ENCODE peak calls at places on chromosomes 1 and 21, in seven cellular contexts. L is IMR-90, V is Peyer's patch, B is ovary, Q is spleen, I is tibial nerve, W is sigmoid colon. Y is an unnamed sample.

GRCh38 chr1:241330619-241331327 is 26.2 kb downstream of the RGS7 start:
- DNase-seq in V (no peak), L (no peak), Q (no peak), B (no peak), W (no peak), I (no peak), Y (no peak)

GRCh38 chr1:228691926-228692325 is 43.4 kb upstream of the RHOU start:
- DNase-seq in B (no peak), Q (no peak), I (peak), V (no peak), L (peak), W (no peak), Y (peak)

GRCh38 chr1:199545780-199546179 is 481.7 kb upstream of the NR5A2 start:
- DNase-seq in I (no peak), V (no peak), W (no peak), Q (no peak), L (no peak), B (no peak), Y (peak)

GRCh38 chr1:182084487-182085316 is 23.2 kb upstream of the ZNF648 start:
- DNase-seq in L (peak), Q (peak), W (peak), B (peak), I (peak), V (peak), Y (peak)

GRCh38 chr1:12620142-12620865 is 2.3 kb upstream of the DHRS3 start:
- DNase-seq in W (no peak), B (no peak), I (no peak), Q (peak), L (no peak), V (no peak), Y (no peak)

GRCh38 chr1:14826172-14826636 is 227.7 kb downstream of the KAZN start:
- DNase-seq in B (peak), I (peak), V (peak), Q (no peak), L (peak), W (peak), Y (no peak)

GRCh38 chr1:35461966-35462651 is 95.1 kb downstream of the KIAA0319L start:
- DNase-seq in B (no peak), I (no peak), L (no peak), V (no peak), W (no peak), Q (no peak), Y (no peak)

GRCh38 chr1:16189003-16189402 is 23.4 kb downstream of the ARHGEF19 start:
- DNase-seq in V (peak), W (no peak), L (no peak), B (no peak), Q (no peak), I (no peak), Y (no peak)

GRCh38 chr21:36330904-36331303 is 10.9 kb downstream of the MORC3 start:
- DNase-seq in W (no peak), B (peak), Q (no peak), L (peak), I (peak), V (peak), Y (peak)

DNA sequence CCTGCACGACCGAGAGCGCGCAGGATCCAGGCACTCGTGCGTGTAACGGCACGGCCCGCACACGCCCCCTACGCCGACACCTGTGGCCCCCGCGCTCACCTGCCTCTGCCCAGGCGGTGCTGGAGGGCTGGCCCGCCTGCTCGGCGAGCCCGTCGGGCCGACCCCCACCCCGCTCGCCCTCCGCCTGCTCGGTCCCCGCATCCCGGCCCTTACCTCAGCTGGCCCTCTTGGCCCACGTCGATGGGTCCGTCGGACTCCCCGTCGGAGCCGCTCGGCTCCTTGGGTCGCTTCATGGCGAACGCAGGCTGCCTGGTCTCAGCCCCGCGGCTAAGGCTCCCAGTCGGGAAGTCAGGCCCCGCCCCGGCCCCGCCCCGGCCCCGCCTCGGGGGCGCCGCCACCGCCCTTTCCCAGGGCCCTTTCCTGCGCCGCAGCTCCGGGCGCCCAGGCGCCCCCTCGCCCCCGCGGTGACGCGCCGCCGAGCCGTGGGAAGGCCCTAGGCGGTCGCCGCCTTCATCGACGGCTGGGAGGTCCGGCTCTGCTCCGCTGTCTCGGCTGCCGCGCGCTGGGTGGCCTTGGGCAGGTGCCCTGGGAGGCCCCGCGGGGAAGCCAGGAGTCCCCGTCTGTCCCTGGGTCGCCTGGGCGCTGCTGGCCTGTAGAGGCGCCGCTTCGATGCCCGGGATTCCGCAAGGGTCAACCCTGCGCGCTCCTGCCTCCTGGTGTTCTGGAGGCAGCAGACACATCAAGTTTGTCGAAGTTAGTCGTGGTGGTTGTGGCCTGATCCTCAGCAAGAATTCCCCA is at the start of gene HEYL:
- DNase-seq in B (peak), L (peak), V (peak), W (peak), Q (peak), I (peak), Y (peak)
- TF ChIP-seq POLR2A in B (no peak), L (no peak), V (no peak), W (no peak), Q (no peak), I (peak), Y (no peak)

DNA sequence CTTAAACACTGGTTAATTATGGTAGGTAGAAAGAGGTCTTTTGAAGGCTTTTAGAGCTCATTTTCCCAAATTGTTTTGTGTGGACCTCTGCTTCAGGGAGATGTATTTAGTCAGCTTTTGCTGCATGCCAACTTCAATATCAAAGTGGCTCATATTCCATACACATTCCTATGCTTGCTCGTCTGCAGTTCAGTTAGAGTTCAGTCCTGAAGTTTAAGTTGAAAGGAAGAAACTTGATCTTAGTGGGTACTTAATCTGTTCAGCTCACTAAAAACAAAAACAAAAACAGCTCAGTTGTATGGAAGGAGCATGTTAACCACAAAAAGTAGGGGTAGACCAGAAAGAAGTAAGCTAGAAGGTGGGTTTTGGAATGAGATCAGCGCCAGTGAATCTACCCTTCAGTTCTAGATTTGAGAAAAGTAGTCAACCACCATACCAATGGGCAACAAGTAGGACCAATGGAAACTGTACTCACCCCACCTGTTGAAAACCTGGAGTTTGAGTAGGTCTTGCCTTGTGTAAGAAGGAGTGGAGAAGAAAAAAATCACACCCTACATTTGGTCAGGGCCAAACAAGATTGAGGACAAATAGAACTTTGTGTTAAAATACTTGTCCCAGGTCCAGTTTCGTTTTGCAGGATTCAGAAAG is 58.0 kb downstream of the LEPR start:
- DNase-seq in I (no peak), W (no peak), Q (no peak), V (no peak), L (peak), B (no peak), Y (no peak)
- TF ChIP-seq POLR2A in I (no peak), W (no peak), Q (no peak), V (no peak), L (no peak), B (no peak), Y (no peak)

GRCh38 chr1:1115830-1116700 is at the start of gene C1orf159:
- DNase-seq in L (peak), V (peak), B (peak), Q (peak), W (peak), I (peak), Y (peak)
- TF ChIP-seq POLR2A in L (no peak), V (no peak), B (no peak), Q (no peak), W (no peak), I (no peak), Y (no peak)

GRCh38 chr1:161165742-161166668 is at the start of gene PPOX:
- DNase-seq in B (peak), Q (peak), L (peak), V (peak), W (peak), I (peak), Y (peak)
- TF ChIP-seq POLR2A in B (peak), Q (no peak), L (peak), V (peak), W (no peak), I (peak), Y (peak)

GRCh38 chr21:43932005-43932404 is 67.0 kb downstream of the AGPAT3 start:
- DNase-seq in L (no peak), V (no peak), W (no peak), I (no peak), Q (no peak), B (no peak), Y (no peak)

GRCh38 chr21:43930074-43930847 is 65.2 kb downstream of the AGPAT3 start:
- DNase-seq in I (no peak), Q (no peak), W (no peak), V (no peak), L (no peak), B (no peak), Y (no peak)

GRCh38 chr21:43933146-43933673 is 68.2 kb downstream of the AGPAT3 start:
- DNase-seq in Q (no peak), W (no peak), I (no peak), L (no peak), B (no peak), V (no peak), Y (no peak)

GRCh38 chr21:43930848-43931384 is 65.9 kb downstream of the AGPAT3 start:
- DNase-seq in V (no peak), I (no peak), L (no peak), B (no peak), Q (no peak), W (no peak), Y (no peak)

DNA sequence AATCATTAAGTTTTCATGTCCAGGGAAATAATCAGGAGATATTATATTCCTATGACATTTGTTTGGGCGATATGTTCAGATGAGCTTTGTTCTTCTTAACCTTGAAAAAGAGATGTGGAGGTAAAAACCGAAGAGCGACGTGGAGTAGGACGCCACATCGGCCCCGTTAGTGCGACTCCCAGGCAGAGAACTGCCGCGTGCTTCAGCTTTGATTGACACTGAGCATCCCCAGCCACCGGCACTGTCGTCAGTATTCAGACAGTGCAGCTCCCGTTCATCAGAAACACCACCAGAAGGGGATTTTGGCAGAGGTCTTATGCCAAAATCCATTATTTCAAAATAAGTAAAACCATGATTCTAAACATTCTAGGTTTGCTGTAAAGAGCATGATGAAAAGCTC is 66.4 kb downstream of the AGPAT3 start:
- DNase-seq in I (no peak), Q (no peak), V (no peak), L (no peak), W (no peak), B (no peak), Y (no peak)
- TF ChIP-seq POLR2A in I (no peak), Q (no peak), V (no peak), L (no peak), W (no peak), B (no peak), Y (no peak)

GRCh38 chr1:2547210-2548067 is 8.7 kb upstream of the TNFRSF14 start:
- DNase-seq in L (no peak), Q (peak), I (peak), W (no peak), V (peak), B (no peak), Y (no peak)
- TF ChIP-seq POLR2A in L (no peak), Q (no peak), I (no peak), W (no peak), V (no peak), B (no peak), Y (no peak)

GRCh38 chr1:167913895-167914502 is at the start of gene ADCY10:
- DNase-seq in L (no peak), B (no peak), V (no peak), Q (no peak), I (no peak), W (no peak), Y (no peak)
- TF ChIP-seq POLR2A in L (no peak), B (no peak), V (no peak), Q (no peak), I (no peak), W (no peak), Y (no peak)